ENCODE peak calls at places on chromosomes 7 and 10, in four cellular contexts. One of them, this sample, is unnamed. For H3K9me3, the result is how much of the 10 kb centered on the place peaks cover.

GRCh38 chr10:78408671-78409472 is 375.2 kb downstream of the RPS24 start:
- DNase-seq in left ventricle myocardium inferior: peak
- DNase-seq in psoas muscle: peak
- DNase-seq in transverse colon: peak
- DNase-seq in this sample: peak

GRCh38 chr10:68132391-68132790 is 23.1 kb downstream of the MYPN start:
- DNase-seq in left ventricle myocardium inferior: no peak
- DNase-seq in psoas muscle: no peak
- DNase-seq in transverse colon: no peak
- DNase-seq in this sample: no peak

GRCh38 chr10:78688221-78688944 is 380.4 kb upstream of the ZMIZ1 start:
- DNase-seq in left ventricle myocardium inferior: no peak
- DNase-seq in psoas muscle: no peak
- DNase-seq in transverse colon: no peak
- DNase-seq in this sample: no peak

GRCh38 chr10:113056468-113057021 is 106.5 kb downstream of the TCF7L2 start:
- DNase-seq in left ventricle myocardium inferior: no peak
- DNase-seq in psoas muscle: no peak
- DNase-seq in transverse colon: no peak
- DNase-seq in this sample: no peak

GRCh38 chr10:32298066-32298812 is 48.7 kb downstream of the EPC1 start:
- DNase-seq in left ventricle myocardium inferior: no peak
- DNase-seq in psoas muscle: no peak
- DNase-seq in transverse colon: no peak
- DNase-seq in this sample: no peak

GRCh38 chr7:81293806-81294205 is 375.0 kb upstream of the SEMA3C start:
- DNase-seq in left ventricle myocardium inferior: no peak
- DNase-seq in psoas muscle: no peak
- DNase-seq in transverse colon: no peak
- DNase-seq in this sample: no peak

GRCh38 chr7:75945297-75946168 is 30.6 kb downstream of the POR start:
- DNase-seq in left ventricle myocardium inferior: no peak
- DNase-seq in psoas muscle: peak
- DNase-seq in transverse colon: no peak
- DNase-seq in this sample: no peak

GRCh38 chr7:272108-272615 is 17.8 kb upstream of the FOXL3 start:
- DNase-seq in left ventricle myocardium inferior: peak
- DNase-seq in psoas muscle: peak
- DNase-seq in transverse colon: no peak
- DNase-seq in this sample: no peak

GRCh38 chr10:77049146-77049545 is 588.5 kb downstream of the KCNMA1 start:
- DNase-seq in left ventricle myocardium inferior: no peak
- DNase-seq in psoas muscle: no peak
- DNase-seq in transverse colon: no peak
- DNase-seq in this sample: no peak

GRCh38 chr7:57177856-57178767 is 45.9 kb upstream of the ZNF479 start:
- DNase-seq in left ventricle myocardium inferior: no peak
- DNase-seq in psoas muscle: no peak
- DNase-seq in transverse colon: no peak
- DNase-seq in this sample: no peak
- H3K9me3 ChIP-seq in left ventricle myocardium inferior: under half
- H3K9me3 ChIP-seq in psoas muscle: under half
- H3K9me3 ChIP-seq in transverse colon: under half
- H3K9me3 ChIP-seq in this sample: under half

GRCh38 chr10:11392776-11393175 is 218.7 kb downstream of the USP6NL start:
- DNase-seq in left ventricle myocardium inferior: no peak
- DNase-seq in psoas muscle: no peak
- DNase-seq in transverse colon: no peak
- DNase-seq in this sample: no peak
- H3K27ac ChIP-seq in left ventricle myocardium inferior: no peak
- H3K27ac ChIP-seq in psoas muscle: no peak
- H3K27ac ChIP-seq in transverse colon: no peak
- H3K27ac ChIP-seq in this sample: no peak

GRCh38 chr7:157887400-157887799 is 550.6 kb downstream of the DNAJB6 start:
- DNase-seq in left ventricle myocardium inferior: no peak
- DNase-seq in psoas muscle: no peak
- DNase-seq in transverse colon: no peak
- DNase-seq in this sample: no peak
- H3K9me3 ChIP-seq in left ventricle myocardium inferior: under half
- H3K9me3 ChIP-seq in psoas muscle: under half
- H3K9me3 ChIP-seq in transverse colon: under half
- H3K9me3 ChIP-seq in this sample: under half

DNA sequence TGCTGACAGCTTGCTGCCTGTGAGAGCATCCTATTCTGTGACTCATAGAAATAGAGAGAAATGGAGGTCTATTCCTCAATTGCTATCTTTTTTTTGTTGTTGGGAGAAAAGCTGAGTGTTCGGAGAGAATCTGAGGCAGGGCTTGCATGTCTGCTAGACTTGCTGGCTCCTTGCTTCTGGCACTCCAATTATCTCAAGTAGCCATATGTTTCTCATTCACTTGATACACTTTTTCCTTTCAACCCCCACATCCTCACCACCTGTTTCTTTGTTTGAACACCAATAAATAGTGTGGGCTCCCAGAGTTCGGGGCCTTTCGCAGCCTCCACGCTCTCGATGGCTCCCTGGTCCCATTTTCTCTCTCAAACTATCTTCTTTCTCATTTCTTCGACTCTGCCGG is 172.2 kb downstream of the SH2D4B start:
- DNase-seq in left ventricle myocardium inferior: no peak
- DNase-seq in psoas muscle: no peak
- DNase-seq in transverse colon: no peak
- DNase-seq in this sample: no peak
- H3K27ac ChIP-seq in left ventricle myocardium inferior: no peak
- H3K27ac ChIP-seq in psoas muscle: no peak
- H3K27ac ChIP-seq in transverse colon: no peak
- H3K27ac ChIP-seq in this sample: no peak

DNA sequence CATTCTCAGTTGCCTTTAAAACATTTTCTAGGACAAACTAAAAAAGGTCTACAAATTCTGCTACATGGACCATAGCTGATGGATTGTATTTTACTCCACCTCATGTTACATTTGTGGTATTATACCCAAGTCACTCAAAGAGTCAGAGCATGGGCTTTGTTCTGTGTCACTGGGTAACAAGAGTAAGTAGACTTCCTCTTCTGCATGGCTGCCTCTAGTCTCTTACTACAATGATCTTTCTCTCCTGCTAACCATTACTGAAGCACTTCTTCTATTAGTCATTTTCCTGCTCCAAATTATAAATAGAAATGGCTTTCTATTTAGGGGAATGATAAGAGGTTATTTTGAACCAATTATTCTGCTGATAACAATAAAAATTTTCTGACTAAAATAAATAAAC is 727.4 kb upstream of the NRP1 start:
- DNase-seq in left ventricle myocardium inferior: no peak
- DNase-seq in psoas muscle: no peak
- DNase-seq in transverse colon: no peak
- DNase-seq in this sample: no peak
- H3K9me3 ChIP-seq in left ventricle myocardium inferior: under half
- H3K9me3 ChIP-seq in psoas muscle: under half
- H3K9me3 ChIP-seq in transverse colon: under half
- H3K9me3 ChIP-seq in this sample: under half

GRCh38 chr10:130179640-130180039 is 43.4 kb downstream of the GLRX3 start:
- DNase-seq in left ventricle myocardium inferior: no peak
- DNase-seq in psoas muscle: no peak
- DNase-seq in transverse colon: no peak
- DNase-seq in this sample: peak
- H3K27ac ChIP-seq in left ventricle myocardium inferior: no peak
- H3K27ac ChIP-seq in psoas muscle: no peak
- H3K27ac ChIP-seq in transverse colon: no peak
- H3K27ac ChIP-seq in this sample: no peak

GRCh38 chr10:86113501-86113900 is 253.1 kb downstream of the GRID1 start:
- DNase-seq in left ventricle myocardium inferior: no peak
- DNase-seq in psoas muscle: no peak
- DNase-seq in transverse colon: no peak
- DNase-seq in this sample: no peak
- H3K9me3 ChIP-seq in left ventricle myocardium inferior: under half
- H3K9me3 ChIP-seq in psoas muscle: under half
- H3K9me3 ChIP-seq in transverse colon: under half
- H3K9me3 ChIP-seq in this sample: under half

GRCh38 chr10:71231196-71231595 is 18.8 kb downstream of the UNC5B start:
- DNase-seq in left ventricle myocardium inferior: no peak
- DNase-seq in psoas muscle: no peak
- DNase-seq in transverse colon: no peak
- DNase-seq in this sample: no peak
- H3K27ac ChIP-seq in left ventricle myocardium inferior: peak
- H3K27ac ChIP-seq in psoas muscle: no peak
- H3K27ac ChIP-seq in transverse colon: no peak
- H3K27ac ChIP-seq in this sample: no peak

DNA sequence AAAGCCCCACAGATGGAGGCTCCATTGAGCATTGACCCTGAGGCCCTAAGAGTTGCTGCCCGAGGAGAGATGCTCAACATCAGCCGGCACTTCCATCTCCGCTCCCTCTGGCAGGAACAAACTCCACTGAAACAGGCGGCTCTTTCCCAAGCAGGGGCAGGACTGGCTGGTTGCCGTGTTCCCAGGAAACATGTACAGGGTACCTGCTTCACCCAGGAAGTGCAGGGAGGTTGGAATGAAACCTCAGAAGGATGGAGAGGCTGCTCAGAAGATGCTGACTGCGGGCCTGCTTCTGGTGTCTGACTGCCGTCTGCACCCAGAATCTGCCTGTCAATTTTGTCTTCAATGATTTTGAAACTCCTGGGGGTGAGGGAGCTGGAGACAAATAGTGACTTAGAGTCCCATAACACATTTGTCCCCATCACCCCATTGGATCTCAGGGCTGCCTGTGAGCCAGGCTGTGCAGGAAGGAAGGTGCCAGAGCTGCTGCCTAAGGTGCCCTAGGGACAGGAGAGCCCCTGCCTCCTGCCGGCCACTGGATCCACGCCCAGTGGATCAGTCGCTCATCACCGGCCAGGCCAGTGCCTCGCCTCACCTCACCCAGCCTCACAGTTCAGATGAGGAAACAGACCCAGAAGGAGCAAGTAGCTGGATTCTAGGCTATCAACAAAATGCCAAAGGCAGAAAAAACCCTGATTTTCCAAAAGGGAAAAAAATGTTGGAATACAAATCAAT is 237.3 kb downstream of the PTPRN2 start:
- DNase-seq in left ventricle myocardium inferior: no peak
- DNase-seq in psoas muscle: no peak
- DNase-seq in transverse colon: no peak
- DNase-seq in this sample: no peak
- H3K9me3 ChIP-seq in left ventricle myocardium inferior: under half
- H3K9me3 ChIP-seq in psoas muscle: under half
- H3K9me3 ChIP-seq in transverse colon: under half
- H3K9me3 ChIP-seq in this sample: under half

DNA sequence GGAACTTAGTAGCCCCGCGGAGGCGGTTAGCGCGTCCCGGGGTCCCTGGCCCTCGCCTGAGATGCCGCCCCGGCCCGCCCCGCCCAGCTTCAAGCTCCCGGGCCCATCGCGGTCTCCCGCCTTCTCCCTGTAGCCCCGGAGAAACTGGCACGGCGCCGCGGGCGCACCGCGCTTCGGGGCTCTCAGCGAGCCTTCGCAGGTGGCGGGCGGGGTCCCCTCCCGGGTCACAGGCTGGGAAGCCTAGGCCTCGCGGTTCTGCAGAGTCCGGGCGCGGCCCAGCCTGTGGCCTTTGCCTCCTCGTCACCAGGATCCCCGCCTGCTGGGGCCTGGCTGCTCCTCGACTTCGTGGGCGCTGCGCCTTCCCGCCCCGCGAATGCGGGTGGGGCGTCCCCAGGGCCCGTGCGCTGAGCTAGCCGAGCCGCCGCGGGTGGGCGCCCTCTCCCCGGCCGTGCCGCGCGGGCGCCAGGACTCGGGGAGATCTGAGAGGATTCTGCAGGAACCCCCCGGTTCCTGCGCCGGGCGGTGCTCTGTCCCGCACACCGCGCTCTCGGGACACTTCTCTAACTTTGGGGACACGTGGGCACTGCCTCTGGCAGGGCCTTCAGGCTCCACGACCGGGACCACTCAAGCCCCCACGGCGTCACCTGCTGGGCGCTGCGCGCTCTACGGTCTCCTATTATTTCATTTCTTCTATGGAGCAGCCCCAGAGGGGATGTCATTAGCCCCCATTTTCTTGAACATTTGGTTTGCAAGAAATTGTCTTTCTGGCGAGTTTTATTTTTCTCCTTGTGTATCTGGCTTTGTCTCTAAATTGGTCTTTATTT is 683 bp upstream of the RGS10 start:
- DNase-seq in left ventricle myocardium inferior: peak
- DNase-seq in psoas muscle: peak
- DNase-seq in transverse colon: peak
- DNase-seq in this sample: peak
- H3K27ac ChIP-seq in left ventricle myocardium inferior: peak
- H3K27ac ChIP-seq in psoas muscle: peak
- H3K27ac ChIP-seq in transverse colon: peak
- H3K27ac ChIP-seq in this sample: peak

This sample was measured in heart right ventricle.